ENCODE peak calls at places on chromosomes 4 and X, in six cellular contexts. O is PC-9, B is AG10803, L is Calu3, Y is RPMI8226, I is hepatic stellate cell. U is an unnamed sample.
A peak's percentile ranks its signal among the peaks of the same experiment; 100 is the strongest.

GRCh38 chrX:15853586-15854079 is 980 bp downstream of the AP1S2 start:
- DNase-seq in O (no peak), B (no peak), L (no peak), Y (peak; percentile 9), I (no peak), U (no peak)

GRCh38 chr4:10085828-10086505 is 30.6 kb downstream of the WDR1 start:
- DNase-seq in O (no peak), B (no peak), L (no peak), Y (no peak), I (no peak), U (no peak)

GRCh38 chr4:145619639-145619996 is 433 bp downstream of the MMAA start:
- DNase-seq in O (peak; percentile 40), B (peak; percentile 51), L (peak; percentile 74), Y (peak; percentile 39), I (peak; percentile 22), U (no peak)

GRCh38 chr4:3361896-3362295 is 69.1 kb downstream of the RGS12 start:
- DNase-seq in O (no peak), B (no peak), L (no peak), Y (no peak), I (no peak), U (no peak)

GRCh38 chr4:189090174-189090814 is 850.4 kb upstream of the FRG1 start:
- DNase-seq in O (no peak), B (peak; percentile 4), L (peak; percentile 14), Y (peak; percentile 42), I (peak; percentile 6), U (peak; percentile 3)

GRCh38 chr4:83129258-83129657 is 14.7 kb upstream of the PLAC8 start:
- DNase-seq in O (no peak), B (no peak), L (no peak), Y (no peak), I (no peak), U (no peak)

GRCh38 chr4:41620594-41621256 is 82.8 kb downstream of the LIMCH1 start:
- DNase-seq in O (no peak), B (no peak), L (no peak), Y (no peak), I (no peak), U (no peak)

GRCh38 chr4:185312699-185313098 is 83.0 kb downstream of the LRP2BP start:
- DNase-seq in O (no peak), B (no peak), L (no peak), Y (no peak), I (no peak), U (no peak)

GRCh38 chr4:52051615-52052474 is 741 bp downstream of the SPATA18 start:
- DNase-seq in O (no peak), B (peak; percentile 91), L (peak; percentile 40), Y (no peak), I (peak; percentile 61), U (peak; percentile 48)

GRCh38 chr4:552059-552458 is 24.0 kb downstream of the TMEM271 start:
- DNase-seq in O (no peak), B (no peak), L (no peak), Y (no peak), I (no peak), U (no peak)

GRCh38 chr4:67762091-67762490 is 7.9 kb upstream of the GNRHR start:
- DNase-seq in O (no peak), B (peak; percentile 39), L (no peak), Y (peak; percentile 38), I (no peak), U (no peak)

GRCh38 chrX:30895331-30895730 is 6.3 kb upstream of the TAB3 start:
- DNase-seq in O (peak; percentile 97), B (no peak), L (no peak), Y (no peak), I (no peak), U (no peak)

GRCh38 chrX:15384304-15384703 is at the start of gene VEGFD:
- DNase-seq in O (no peak), B (peak; percentile 65), L (no peak), Y (no peak), I (no peak), U (no peak)

GRCh38 chrX:9197231-9197630 is 163.3 kb upstream of the FAM9B start:
- DNase-seq in O (no peak), B (peak; percentile 24), L (no peak), Y (no peak), I (no peak), U (no peak)

GRCh38 chrX:29903365-29903764 is 312.0 kb upstream of the MAGEB2 start:
- DNase-seq in O (no peak), B (peak; percentile 3), L (no peak), Y (no peak), I (peak; percentile 11), U (no peak)

GRCh38 chr4:73308286-73308685 is 49.7 kb upstream of the ANKRD17 start:
- DNase-seq in O (no peak), B (peak; percentile 25), L (no peak), Y (peak; percentile 29), I (peak; percentile 19), U (no peak)

GRCh38 chr4:166174717-166175510 is 301.9 kb downstream of the TLL1 start:
- DNase-seq in O (no peak), B (no peak), L (no peak), Y (no peak), I (no peak), U (no peak)

GRCh38 chr4:15963568-15963967 is 593 bp upstream of the FGFBP2 start:
- DNase-seq in O (no peak), B (no peak), L (no peak), Y (no peak), I (no peak), U (no peak)

GRCh38 chr4:122218762-122219161 is 66.6 kb downstream of the BLTP1 start:
- DNase-seq in O (no peak), B (peak; percentile 4), L (no peak), Y (no peak), I (peak; percentile 9), U (peak; percentile 2)

GRCh38 chrX:2538016-2538415 is 37.2 kb upstream of the DHRSX start:
- DNase-seq in O (no peak), B (no peak), L (no peak), Y (no peak), I (no peak), U (no peak)

GRCh38 chr4:132493476-132493875 is 655.6 kb upstream of the PCDH10 start:
- DNase-seq in O (no peak), B (no peak), L (no peak), Y (no peak), I (no peak), U (no peak)

GRCh38 chr4:10396181-10396580 is 61.0 kb downstream of the ZNF518B start:
- DNase-seq in O (no peak), B (no peak), L (no peak), Y (no peak), I (no peak), U (no peak)

GRCh38 chr4:185054257-185054656 is 36.0 kb downstream of the HELT start:
- DNase-seq in O (no peak), B (no peak), L (no peak), Y (no peak), I (no peak), U (no peak)

GRCh38 chrX:13669246-13669689 is 16.3 kb downstream of the TCEANC start:
- DNase-seq in O (peak; percentile 95), B (peak; percentile 95), L (peak; percentile 78), Y (peak; percentile 92), I (peak; percentile 72), U (peak; percentile 82)

GRCh38 chrX:133254666-133255065 is 36.5 kb upstream of the TFDP3 start:
- DNase-seq in O (peak; percentile 70), B (peak; percentile 23), L (no peak), Y (no peak), I (no peak), U (no peak)

GRCh38 chr4:129378346-129378745 is 282.4 kb downstream of the C4orf33 start:
- DNase-seq in O (no peak), B (no peak), L (no peak), Y (no peak), I (no peak), U (no peak)

GRCh38 chr4:38385286-38386010 is 278.6 kb upstream of the KLF3 start:
- DNase-seq in O (peak; percentile 65), B (peak; percentile 8), L (peak; percentile 49), Y (no peak), I (no peak), U (peak; percentile 44)

GRCh38 chrX:47864785-47865184 is 28.1 kb downstream of the ZNF81 start:
- DNase-seq in O (no peak), B (no peak), L (no peak), Y (no peak), I (no peak), U (no peak)

GRCh38 chr4:85078016-85078415 is 111.5 kb upstream of the WDFY3 start:
- DNase-seq in O (no peak), B (no peak), L (no peak), Y (no peak), I (no peak), U (no peak)

GRCh38 chr4:181582595-181582994 is 660.6 kb upstream of the TENM3 start:
- DNase-seq in O (no peak), B (no peak), L (no peak), Y (peak; percentile 29), I (no peak), U (no peak)